ENCODE peak calls at places on chromosomes 5 and 9, in six cellular contexts. L is thoracic aorta; C is IMR-90; K is transverse colon; G is CD8-positive, alpha-beta memory T cell; F is SJSA1. V is an unnamed sample.

GRCh38 chr9:22469928-22470544 is 23.4 kb downstream of the DMRTA1 start:
- DNase-seq in L (no peak), F (no peak), G (no peak), K (peak), C (peak), V (no peak)

GRCh38 chr9:123206064-123206463 is 62.3 kb downstream of the STRBP start:
- DNase-seq in C (no peak), K (no peak), G (no peak), L (no peak), F (no peak), V (no peak)

GRCh38 chr9:97564291-97565175 is 63.1 kb downstream of the TMOD1 start:
- DNase-seq in C (peak), F (peak), L (no peak), G (no peak), K (peak), V (peak)

GRCh38 chr9:99309540-99309939 is 87.5 kb downstream of the SEC61B start:
- DNase-seq in F (no peak), L (no peak), G (no peak), C (no peak), K (no peak), V (no peak)

GRCh38 chr5:58054018-58054417 is 405.9 kb downstream of the PLK2 start:
- DNase-seq in G (no peak), F (no peak), C (no peak), L (no peak), K (no peak), V (no peak)

GRCh38 chr5:67215592-67216471 is 19.2 kb upstream of the CD180 start:
- DNase-seq in G (peak), K (peak), L (peak), C (peak), F (peak), V (peak)

GRCh38 chr5:142364251-142365145 is 39.7 kb upstream of the SPRY4 start:
- DNase-seq in G (no peak), L (no peak), C (no peak), F (no peak), K (peak), V (peak)

GRCh38 chr9:12771891-12772290 is 2.9 kb upstream of the LURAP1L start:
- DNase-seq in F (no peak), L (no peak), K (no peak), G (no peak), C (peak), V (no peak)

GRCh38 chr9:87676976-87677775 is 48.7 kb upstream of the CTSL start:
- DNase-seq in C (peak), G (no peak), L (no peak), F (no peak), K (no peak), V (peak)

GRCh38 chr9:2663886-2664674 is 42.5 kb downstream of the VLDLR start:
- DNase-seq in C (no peak), F (no peak), K (no peak), G (no peak), L (no peak), V (no peak)

GRCh38 chr9:20022410-20022809 is 233.6 kb upstream of the SLC24A2 start:
- DNase-seq in G (no peak), L (no peak), K (no peak), F (peak), C (peak), V (no peak)

GRCh38 chr5:34005211-34005610 is 2.6 kb downstream of the AMACR start:
- DNase-seq in G (no peak), F (no peak), C (peak), K (no peak), L (no peak), V (no peak)
- H3K4me3 ChIP-seq in G (no peak), F (no peak), C (no peak), K (no peak), L (no peak), V (no peak)

GRCh38 chr9:82419827-82420486 is 431.4 kb downstream of the SPATA31D1 start:
- DNase-seq in L (no peak), F (no peak), C (no peak), G (no peak), K (peak), V (no peak)
- H3K27ac ChIP-seq in L (no peak), F (no peak), C (no peak), G (no peak), K (no peak), V (no peak)

DNA sequence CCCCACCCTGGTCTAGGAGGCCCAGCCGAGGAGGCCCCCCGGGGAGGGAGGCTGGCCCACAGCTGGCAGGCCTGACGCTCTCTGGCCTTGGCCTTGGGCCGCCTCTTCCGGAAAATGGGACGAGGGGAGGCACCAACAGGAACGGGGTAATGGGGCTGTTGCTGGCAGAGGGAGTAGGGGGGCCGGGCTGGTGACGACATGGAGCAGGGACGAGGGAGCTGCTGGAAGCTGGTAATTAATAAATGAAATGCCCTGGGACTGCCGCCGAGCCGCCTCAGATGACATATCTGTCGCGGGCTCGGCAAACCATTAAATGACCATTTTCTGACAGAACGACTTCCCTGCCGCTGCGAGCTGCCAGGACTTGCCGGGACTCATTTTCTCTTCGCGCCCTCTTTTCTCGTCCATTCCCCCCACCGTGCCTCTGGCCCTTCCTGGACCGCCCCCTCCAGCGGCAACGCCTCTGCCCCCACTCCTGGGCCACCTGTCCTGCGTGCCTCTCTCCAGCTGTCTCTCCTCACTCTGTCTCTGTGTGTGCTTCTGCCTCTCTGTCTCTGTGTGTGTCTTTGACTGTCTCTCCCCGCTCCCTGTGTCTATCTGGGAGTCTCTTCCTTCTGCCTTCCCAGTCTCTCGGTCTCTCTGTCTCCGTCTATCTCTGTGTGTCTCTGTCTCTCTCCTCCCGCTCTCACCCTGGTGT is 215.7 kb downstream of the PAX5 start:
- DNase-seq in L (no peak), G (no peak), K (no peak), C (no peak), F (no peak), V (no peak)
- H3K4me3 ChIP-seq in L (peak), G (no peak), K (peak), C (no peak), F (no peak), V (peak)

GRCh38 chr5:96226941-96227552 is 206.0 kb downstream of the PCSK1 start:
- DNase-seq in F (peak), L (no peak), G (no peak), K (no peak), C (peak), V (peak)
- H3K27ac ChIP-seq in F (peak), L (peak), G (no peak), K (no peak), C (peak), V (peak)

GRCh38 chr9:14292181-14292773 is 21.7 kb downstream of the NFIB start:
- DNase-seq in C (no peak), K (no peak), L (no peak), G (no peak), F (no peak), V (no peak)

GRCh38 chr9:14296462-14296861 is 17.5 kb downstream of the NFIB start:
- DNase-seq in L (no peak), G (no peak), K (no peak), C (no peak), F (no peak), V (peak)

GRCh38 chr9:14298607-14299022 is 15.3 kb downstream of the NFIB start:
- DNase-seq in G (no peak), K (no peak), L (no peak), C (no peak), F (no peak), V (no peak)

GRCh38 chr9:14293801-14294200 is 20.1 kb downstream of the NFIB start:
- DNase-seq in G (no peak), F (no peak), K (no peak), C (no peak), L (no peak), V (no peak)

GRCh38 chr9:14294659-14295058 is 19.3 kb downstream of the NFIB start:
- DNase-seq in G (no peak), K (no peak), C (no peak), L (no peak), F (no peak), V (no peak)
- H3K4me3 ChIP-seq in G (no peak), K (no peak), C (no peak), L (no peak), F (no peak), V (no peak)

GRCh38 chr5:180006116-180006515 is 65.4 kb downstream of the RNF130 start:
- DNase-seq in F (no peak), G (no peak), K (no peak), C (no peak), L (no peak), V (no peak)
- H3K27ac ChIP-seq in F (no peak), G (no peak), K (no peak), C (no peak), L (no peak), V (no peak)

GRCh38 chr5:30387974-30388632 is 805.4 kb upstream of the CDH6 start:
- DNase-seq in L (no peak), K (no peak), C (no peak), F (no peak), G (no peak), V (no peak)
- H3K4me3 ChIP-seq in L (no peak), K (no peak), C (no peak), F (no peak), G (no peak), V (no peak)

GRCh38 chr9:126755325-126755875 is 49.4 kb upstream of the ZBTB43 start:
- DNase-seq in K (no peak), L (no peak), G (no peak), C (no peak), F (no peak), V (no peak)

GRCh38 chr9:126754436-126755324 is 50.2 kb upstream of the ZBTB43 start:
- DNase-seq in F (no peak), G (no peak), C (no peak), L (no peak), K (peak), V (no peak)

GRCh38 chr9:126756876-126757415 is 47.9 kb upstream of the ZBTB43 start:
- DNase-seq in G (no peak), C (no peak), K (no peak), L (no peak), F (no peak), V (no peak)

GRCh38 chr9:126758916-126759576 is 45.8 kb upstream of the ZBTB43 start:
- DNase-seq in G (no peak), L (no peak), C (no peak), F (no peak), K (no peak), V (no peak)

GRCh38 chr9:126756238-126756637 is 48.6 kb upstream of the ZBTB43 start:
- DNase-seq in C (no peak), K (no peak), G (no peak), L (no peak), F (no peak), V (no peak)
- H3K27ac ChIP-seq in C (no peak), K (no peak), G (no peak), L (no peak), F (no peak), V (no peak)

GRCh38 chr5:175576096-175576495 is 81.8 kb upstream of the HRH2 start:
- DNase-seq in C (no peak), K (no peak), G (no peak), F (no peak), L (no peak), V (no peak)

GRCh38 chr5:175579742-175580432 is 78.0 kb upstream of the HRH2 start:
- DNase-seq in L (no peak), F (no peak), C (no peak), K (no peak), G (no peak), V (no peak)

GRCh38 chr5:175573493-175574269 is 84.2 kb upstream of the HRH2 start:
- DNase-seq in F (no peak), L (no peak), G (no peak), C (no peak), K (no peak), V (no peak)

GRCh38 chr5:175575301-175575700 is 82.6 kb upstream of the HRH2 start:
- DNase-seq in F (no peak), G (no peak), L (no peak), K (no peak), C (no peak), V (no peak)

DNA sequence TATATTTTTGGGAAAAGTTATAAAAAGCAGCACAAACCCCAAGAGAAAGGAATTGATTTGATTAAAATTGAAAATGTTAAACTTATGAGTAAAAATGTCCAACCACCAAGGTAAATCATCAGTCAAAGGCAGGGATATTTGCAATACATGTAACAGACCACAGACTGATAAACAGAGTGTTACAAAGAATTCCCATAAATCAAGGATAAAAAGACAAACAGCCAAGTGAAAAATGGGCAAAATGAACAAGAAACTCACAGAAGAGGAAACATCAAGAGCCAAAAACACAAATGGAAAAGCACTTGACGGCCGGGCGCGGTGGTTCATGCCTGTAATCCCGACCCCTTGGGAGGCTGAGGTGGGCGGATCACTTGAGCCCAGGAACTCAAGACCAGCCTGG is 81.3 kb upstream of the HRH2 start:
- DNase-seq in K (no peak), L (no peak), G (no peak), C (no peak), F (no peak), V (no peak)
- H3K4me3 ChIP-seq in K (no peak), L (no peak), G (no peak), C (no peak), F (no peak), V (no peak)

GRCh38 chr9:135786146-135786690 is 84.2 kb downstream of the KCNT1 start:
- DNase-seq in K (no peak), G (no peak), L (no peak), F (no peak), C (no peak), V (no peak)

GRCh38 chr9:135787776-135788575 is 86.0 kb downstream of the KCNT1 start:
- DNase-seq in K (no peak), L (no peak), C (no peak), G (no peak), F (no peak), V (no peak)

GRCh38 chr9:135785013-135785575 is 83.1 kb downstream of the KCNT1 start:
- DNase-seq in C (no peak), F (no peak), L (no peak), K (no peak), G (no peak), V (no peak)

GRCh38 chr9:135788576-135789300 is 86.8 kb downstream of the KCNT1 start:
- DNase-seq in C (no peak), L (no peak), F (no peak), G (no peak), K (peak), V (no peak)

DNA sequence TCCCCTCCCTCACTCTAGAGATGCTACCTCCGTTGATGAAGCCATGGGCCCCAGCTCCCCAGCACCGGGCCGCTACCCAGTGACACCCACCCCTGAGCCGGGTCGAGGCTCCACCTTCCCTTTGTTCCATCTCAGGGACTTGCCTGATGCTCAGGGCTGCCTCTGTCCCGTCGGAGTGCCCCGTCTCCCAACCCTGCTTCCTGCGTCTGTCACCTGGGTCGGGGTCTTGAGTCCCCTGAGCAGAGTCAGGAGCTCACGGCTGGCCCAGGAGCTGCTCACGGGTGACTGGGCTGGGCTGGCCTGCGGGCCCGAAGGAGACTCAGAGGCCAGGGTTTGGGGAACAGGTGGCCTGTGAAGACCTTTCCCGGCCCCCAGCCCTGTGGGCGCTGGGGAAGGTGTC is 85.3 kb downstream of the KCNT1 start:
- DNase-seq in K (no peak), G (no peak), L (no peak), C (no peak), F (no peak), V (no peak)
- H3K27ac ChIP-seq in K (no peak), G (no peak), L (no peak), C (no peak), F (no peak), V (no peak)

V was measured in tibial artery.